ENCODE peak calls at places on chromosome 12, in six cellular contexts. One of them, this sample, is unnamed.

GRCh38 chr12:48424644-48425043 is 47.7 kb upstream of the ANP32D start:
- DNase-seq in GM23248: no peak
- DNase-seq in hepatocyte: no peak
- DNase-seq in PC-9: no peak
- DNase-seq in MM.1S: no peak
- DNase-seq in IMR-90: no peak
- DNase-seq in this sample: no peak

GRCh38 chr12:47819544-47819901 is 180 bp downstream of the HDAC7 start:
- DNase-seq in GM23248: no peak
- DNase-seq in hepatocyte: no peak
- DNase-seq in PC-9: no peak
- DNase-seq in MM.1S: no peak
- DNase-seq in IMR-90: no peak
- DNase-seq in this sample: no peak

GRCh38 chr12:3218150-3218845 is 141.1 kb downstream of the TSPAN9 start:
- DNase-seq in GM23248: peak; percentile 88
- DNase-seq in hepatocyte: peak; percentile 70
- DNase-seq in PC-9: no peak
- DNase-seq in MM.1S: no peak
- DNase-seq in IMR-90: peak; percentile 78
- DNase-seq in this sample: peak; percentile 99

GRCh38 chr12:112172556-112173324 is 47.4 kb downstream of the TRAFD1 start:
- DNase-seq in GM23248: no peak
- DNase-seq in hepatocyte: no peak
- DNase-seq in PC-9: no peak
- DNase-seq in MM.1S: no peak
- DNase-seq in IMR-90: no peak
- DNase-seq in this sample: no peak

GRCh38 chr12:27970391-27970980 is 2.0 kb downstream of the PTHLH start:
- DNase-seq in GM23248: peak; percentile 78
- DNase-seq in hepatocyte: peak; percentile 47
- DNase-seq in PC-9: no peak
- DNase-seq in MM.1S: no peak
- DNase-seq in IMR-90: peak; percentile 29
- DNase-seq in this sample: peak; percentile 89

GRCh38 chr12:118439068-118439467 is 62.7 kb downstream of the SUDS3 start:
- DNase-seq in GM23248: no peak
- DNase-seq in hepatocyte: no peak
- DNase-seq in PC-9: no peak
- DNase-seq in MM.1S: no peak
- DNase-seq in IMR-90: no peak
- DNase-seq in this sample: no peak

GRCh38 chr12:65665817-65666216 is 158.5 kb upstream of the HMGA2 start:
- DNase-seq in GM23248: no peak
- DNase-seq in hepatocyte: no peak
- DNase-seq in PC-9: no peak
- DNase-seq in MM.1S: no peak
- DNase-seq in IMR-90: no peak
- DNase-seq in this sample: no peak

GRCh38 chr12:91974541-91974940 is 171.1 kb downstream of the BTG1 start:
- DNase-seq in GM23248: peak; percentile 40
- DNase-seq in hepatocyte: no peak
- DNase-seq in PC-9: no peak
- DNase-seq in MM.1S: no peak
- DNase-seq in IMR-90: peak; percentile 86
- DNase-seq in this sample: peak; percentile 56

GRCh38 chr12:15044461-15044860 is 71.6 kb downstream of the PDE6H start:
- DNase-seq in GM23248: peak; percentile 32
- DNase-seq in hepatocyte: no peak
- DNase-seq in PC-9: no peak
- DNase-seq in MM.1S: no peak
- DNase-seq in IMR-90: no peak
- DNase-seq in this sample: peak; percentile 6

GRCh38 chr12:4112734-4113396 is 160.7 kb upstream of the CCND2 start:
- DNase-seq in GM23248: no peak
- DNase-seq in hepatocyte: no peak
- DNase-seq in PC-9: no peak
- DNase-seq in MM.1S: no peak
- DNase-seq in IMR-90: peak; percentile 25
- DNase-seq in this sample: no peak

GRCh38 chr12:120361506-120362208 is 7.3 kb downstream of the MSI1 start:
- DNase-seq in GM23248: peak; percentile 77
- DNase-seq in hepatocyte: peak; percentile 91
- DNase-seq in PC-9: no peak
- DNase-seq in MM.1S: no peak
- DNase-seq in IMR-90: peak; percentile 34
- DNase-seq in this sample: peak; percentile 99

GRCh38 chr12:100601626-100602025 is 28.1 kb downstream of the GAS2L3 start:
- DNase-seq in GM23248: no peak
- DNase-seq in hepatocyte: no peak
- DNase-seq in PC-9: no peak
- DNase-seq in MM.1S: no peak
- DNase-seq in IMR-90: no peak
- DNase-seq in this sample: no peak

GRCh38 chr12:131864469-131864868 is 30.0 kb upstream of the ULK1 start:
- DNase-seq in GM23248: no peak
- DNase-seq in hepatocyte: no peak
- DNase-seq in PC-9: no peak
- DNase-seq in MM.1S: no peak
- DNase-seq in IMR-90: no peak
- DNase-seq in this sample: no peak

GRCh38 chr12:18468521-18469075 is 207.3 kb downstream of the PIK3C2G start:
- DNase-seq in GM23248: peak; percentile 83
- DNase-seq in hepatocyte: no peak
- DNase-seq in PC-9: no peak
- DNase-seq in MM.1S: no peak
- DNase-seq in IMR-90: peak; percentile 76
- DNase-seq in this sample: peak; percentile 71

GRCh38 chr12:105418232-105418631 is 87.7 kb downstream of the C12orf75 start:
- DNase-seq in GM23248: peak; percentile 90
- DNase-seq in hepatocyte: peak; percentile 17
- DNase-seq in PC-9: peak; percentile 73
- DNase-seq in MM.1S: no peak
- DNase-seq in IMR-90: peak; percentile 89
- DNase-seq in this sample: no peak

GRCh38 chr12:6435941-6436715 is 8.6 kb upstream of the CD27 start:
- DNase-seq in GM23248: no peak
- DNase-seq in hepatocyte: no peak
- DNase-seq in PC-9: no peak
- DNase-seq in MM.1S: no peak
- DNase-seq in IMR-90: no peak
- DNase-seq in this sample: no peak

GRCh38 chr12:2800046-2800570 is 5.3 kb downstream of the FKBP4 start:
- DNase-seq in GM23248: no peak
- DNase-seq in hepatocyte: no peak
- DNase-seq in PC-9: no peak
- DNase-seq in MM.1S: no peak
- DNase-seq in IMR-90: no peak
- DNase-seq in this sample: no peak

GRCh38 chr12:112906712-112907414 is at the start of gene OAS1:
- DNase-seq in GM23248: peak; percentile 51
- DNase-seq in hepatocyte: peak; percentile 78
- DNase-seq in PC-9: peak; percentile 73
- DNase-seq in MM.1S: peak; percentile 74
- DNase-seq in IMR-90: peak; percentile 22
- DNase-seq in this sample: peak; percentile 52

GRCh38 chr12:4538207-4539160 is at the start of gene RAD51AP1:
- DNase-seq in GM23248: peak; percentile 98
- DNase-seq in hepatocyte: peak; percentile 97
- DNase-seq in PC-9: peak; percentile 93
- DNase-seq in MM.1S: peak; percentile 98
- DNase-seq in IMR-90: peak; percentile 97
- DNase-seq in this sample: peak; percentile 86

GRCh38 chr12:95322335-95322734 is 104.7 kb downstream of the VEZT start:
- DNase-seq in GM23248: peak; percentile 13
- DNase-seq in hepatocyte: no peak
- DNase-seq in PC-9: no peak
- DNase-seq in MM.1S: no peak
- DNase-seq in IMR-90: peak; percentile 55
- DNase-seq in this sample: no peak

GRCh38 chr12:46267618-46268348 is 1.1 kb downstream of the SLC38A1 start:
- DNase-seq in GM23248: peak; percentile 71
- DNase-seq in hepatocyte: peak; percentile 38
- DNase-seq in PC-9: no peak
- DNase-seq in MM.1S: peak; percentile 48
- DNase-seq in IMR-90: peak; percentile 24
- DNase-seq in this sample: peak; percentile 88

GRCh38 chr12:110913119-110914056 is 7.0 kb downstream of the MYL2 start:
- DNase-seq in GM23248: no peak
- DNase-seq in hepatocyte: no peak
- DNase-seq in PC-9: no peak
- DNase-seq in MM.1S: peak; percentile 60
- DNase-seq in IMR-90: no peak
- DNase-seq in this sample: peak; percentile 39

GRCh38 chr12:1083888-1084262 is 92.9 kb downstream of the ERC1 start:
- DNase-seq in GM23248: peak; percentile 65
- DNase-seq in hepatocyte: peak; percentile 70
- DNase-seq in PC-9: peak; percentile 55
- DNase-seq in MM.1S: no peak
- DNase-seq in IMR-90: peak; percentile 69
- DNase-seq in this sample: no peak

GRCh38 chr12:131621701-131622421 is 89.0 kb upstream of the SFSWAP start:
- DNase-seq in GM23248: no peak
- DNase-seq in hepatocyte: no peak
- DNase-seq in PC-9: peak; percentile 23
- DNase-seq in MM.1S: no peak
- DNase-seq in IMR-90: no peak
- DNase-seq in this sample: peak; percentile 69

GRCh38 chr12:118813778-118814359 is 167.5 kb upstream of the SRRM4 start:
- DNase-seq in GM23248: no peak
- DNase-seq in hepatocyte: no peak
- DNase-seq in PC-9: no peak
- DNase-seq in MM.1S: no peak
- DNase-seq in IMR-90: no peak
- DNase-seq in this sample: no peak

GRCh38 chr12:124713436-124714082 is 146.1 kb upstream of the NCOR2 start:
- DNase-seq in GM23248: peak; percentile 90
- DNase-seq in hepatocyte: peak; percentile 61
- DNase-seq in PC-9: peak; percentile 62
- DNase-seq in MM.1S: peak; percentile 67
- DNase-seq in IMR-90: peak; percentile 89
- DNase-seq in this sample: no peak

GRCh38 chr12:31494455-31494854 is 96.5 kb downstream of the DENND5B start:
- DNase-seq in GM23248: no peak
- DNase-seq in hepatocyte: no peak
- DNase-seq in PC-9: no peak
- DNase-seq in MM.1S: no peak
- DNase-seq in IMR-90: no peak
- DNase-seq in this sample: no peak

GRCh38 chr12:4910502-4911315 is 1.0 kb downstream of the KCNA1 start:
- DNase-seq in GM23248: peak; percentile 26
- DNase-seq in hepatocyte: no peak
- DNase-seq in PC-9: no peak
- DNase-seq in MM.1S: peak; percentile 14
- DNase-seq in IMR-90: no peak
- DNase-seq in this sample: peak; percentile 76

GRCh38 chr12:47736877-47737676 is 11.8 kb upstream of the ENDOU start:
- DNase-seq in GM23248: peak; percentile 78
- DNase-seq in hepatocyte: peak; percentile 44
- DNase-seq in PC-9: no peak
- DNase-seq in MM.1S: no peak
- DNase-seq in IMR-90: peak; percentile 73
- DNase-seq in this sample: peak; percentile 97

GRCh38 chr12:116138380-116138779 is 139.1 kb downstream of the MED13L start:
- DNase-seq in GM23248: peak; percentile 60
- DNase-seq in hepatocyte: peak; percentile 26
- DNase-seq in PC-9: no peak
- DNase-seq in MM.1S: no peak
- DNase-seq in IMR-90: no peak
- DNase-seq in this sample: no peak
- H3K4me1 ChIP-seq in GM23248: peaks cover 92% of the 10 kb centered on the region
- H3K4me1 ChIP-seq in hepatocyte: peaks cover 16% of the 10 kb centered on the region
- H3K4me1 ChIP-seq in PC-9: peaks cover 21% of the 10 kb centered on the region
- H3K4me1 ChIP-seq in MM.1S: no peaks in the 10 kb centered on the region
- H3K4me1 ChIP-seq in IMR-90: peaks cover 19% of the 10 kb centered on the region
- H3K4me1 ChIP-seq in this sample: peaks cover 71% of the 10 kb centered on the region

GRCh38 chr12:116278667-116279066 is 1.2 kb upstream of the MED13L start:
- DNase-seq in GM23248: no peak
- DNase-seq in hepatocyte: no peak
- DNase-seq in PC-9: no peak
- DNase-seq in MM.1S: no peak
- DNase-seq in IMR-90: no peak
- DNase-seq in this sample: no peak

GRCh38 chr12:116277393-116278258 is at the start of gene MED13L:
- DNase-seq in GM23248: peak; percentile 95
- DNase-seq in hepatocyte: peak; percentile 96
- DNase-seq in PC-9: peak; percentile 66
- DNase-seq in MM.1S: peak; percentile 72
- DNase-seq in IMR-90: peak; percentile 78
- DNase-seq in this sample: peak; percentile 100

GRCh38 chr12:116278259-116278595 is 734 bp upstream of the MED13L start:
- DNase-seq in GM23248: no peak
- DNase-seq in hepatocyte: no peak
- DNase-seq in PC-9: no peak
- DNase-seq in MM.1S: no peak
- DNase-seq in IMR-90: no peak
- DNase-seq in this sample: no peak

GRCh38 chr12:116282371-116283286 is 5.1 kb upstream of the MED13L start:
- DNase-seq in GM23248: no peak
- DNase-seq in hepatocyte: no peak
- DNase-seq in PC-9: no peak
- DNase-seq in MM.1S: peak; percentile 35
- DNase-seq in IMR-90: no peak
- DNase-seq in this sample: peak; percentile 71

GRCh38 chr12:116280590-116281290 is 3.2 kb upstream of the MED13L start:
- DNase-seq in GM23248: no peak
- DNase-seq in hepatocyte: peak; percentile 21
- DNase-seq in PC-9: peak; percentile 73
- DNase-seq in MM.1S: no peak
- DNase-seq in IMR-90: no peak
- DNase-seq in this sample: no peak
- H3K9me3 ChIP-seq in GM23248: no peaks in the 10 kb centered on the region
- H3K9me3 ChIP-seq in hepatocyte: no peaks in the 10 kb centered on the region
- H3K9me3 ChIP-seq in PC-9: no peaks in the 10 kb centered on the region
- H3K9me3 ChIP-seq in MM.1S: no peaks in the 10 kb centered on the region
- H3K9me3 ChIP-seq in IMR-90: no peaks in the 10 kb centered on the region
- H3K9me3 ChIP-seq in this sample: no peaks in the 10 kb centered on the region

GRCh38 chr12:60981473-60981872 is 1278.7 kb upstream of the USP15 start:
- DNase-seq in GM23248: no peak
- DNase-seq in hepatocyte: no peak
- DNase-seq in PC-9: no peak
- DNase-seq in MM.1S: no peak
- DNase-seq in IMR-90: no peak
- DNase-seq in this sample: no peak
- H2AFZ ChIP-seq in GM23248: no peak overlapping the region
- H2AFZ ChIP-seq in hepatocyte: no peak overlapping the region
- H2AFZ ChIP-seq in PC-9: no peak overlapping the region
- H2AFZ ChIP-seq in MM.1S: no peak overlapping the region
- H2AFZ ChIP-seq in IMR-90: no peak overlapping the region
- H2AFZ ChIP-seq in this sample: no peak overlapping the region

DNA sequence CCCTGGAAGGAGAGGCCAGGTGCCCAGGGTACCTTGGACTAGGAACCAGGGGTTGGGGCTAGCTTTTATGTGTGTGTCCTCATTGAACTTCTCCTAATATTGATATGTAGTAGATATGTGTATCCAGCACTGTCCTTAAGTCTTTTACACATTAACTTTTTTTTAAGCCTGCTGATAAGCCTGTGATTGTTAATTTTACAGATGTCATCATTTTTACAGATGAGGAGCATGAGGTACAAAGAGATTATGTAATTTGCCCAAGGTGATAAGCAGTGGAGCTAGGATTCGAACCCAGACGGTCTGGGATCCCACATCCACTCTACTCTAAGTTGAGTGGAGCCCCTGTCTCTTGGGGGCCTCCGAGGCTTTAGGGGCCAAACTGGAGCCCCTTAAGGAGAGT is 10.2 kb upstream of the NR4A1 start:
- DNase-seq in GM23248: no peak
- DNase-seq in hepatocyte: no peak
- DNase-seq in PC-9: no peak
- DNase-seq in MM.1S: no peak
- DNase-seq in IMR-90: no peak
- DNase-seq in this sample: no peak
- H3K4me1 ChIP-seq in GM23248: peaks cover 23% of the 10 kb centered on the region
- H3K4me1 ChIP-seq in hepatocyte: no peaks in the 10 kb centered on the region
- H3K4me1 ChIP-seq in PC-9: peaks cover 6% of the 10 kb centered on the region
- H3K4me1 ChIP-seq in MM.1S: peaks cover 7% of the 10 kb centered on the region
- H3K4me1 ChIP-seq in IMR-90: peaks cover 3% of the 10 kb centered on the region
- H3K4me1 ChIP-seq in this sample: peaks cover 33% of the 10 kb centered on the region